ENCODE peak calls at places on chromosomes 4 and X, in seven cellular contexts. P is SW480; O is NCI-H748 treated with DMSO at 0.1 percent for 48 hours; Y is adipocyte; T is spleen; I is hypothalamus; C is activated CD8-positive, alpha-beta T cell treated with anti-CD3 and anti-CD28 coated beads, Interleukin-2, amount 10 ng/mL, durations not matched to agents 7 days and 5 days. S is an unnamed sample.

GRCh38 chr4:73859614-73860088 is 6.6 kb downstream of the PF4V1 start:
- DNase-seq in C (no peak), T (no peak), P (no peak), Y (peak), I (no peak), O (no peak), S (no peak)

GRCh38 chr4:93147524-93148212 is 680.9 kb upstream of the ATOH1 start:
- DNase-seq in T (no peak), Y (no peak), I (no peak), C (no peak), O (peak), P (no peak), S (no peak)

GRCh38 chrX:37672563-37672962 is 13.0 kb upstream of the XK start:
- DNase-seq in O (no peak), Y (no peak), T (no peak), C (no peak), P (no peak), I (no peak), S (no peak)

GRCh38 chrX:129360175-129360574 is 163.1 kb downstream of the SMARCA1 start:
- DNase-seq in I (no peak), Y (peak), T (no peak), C (peak), O (peak), P (peak), S (peak)

GRCh38 chr4:6023766-6024165 is 5.5 kb upstream of the C4orf50 start:
- DNase-seq in I (no peak), C (no peak), P (no peak), O (no peak), Y (no peak), T (no peak), S (no peak)

GRCh38 chr4:10346023-10346422 is 111.2 kb downstream of the ZNF518B start:
- DNase-seq in I (no peak), O (no peak), P (no peak), C (no peak), T (no peak), Y (no peak), S (no peak)

GRCh38 chrX:66074920-66075879 is 35.3 kb upstream of the VSIG4 start:
- DNase-seq in P (no peak), C (peak), Y (no peak), T (peak), O (no peak), I (no peak), S (no peak)

GRCh38 chr4:931194-931959 is 739 bp downstream of the GAK start:
- DNase-seq in P (peak), T (no peak), O (no peak), C (peak), I (no peak), Y (peak), S (no peak)

GRCh38 chr4:40264497-40264896 is 67.7 kb downstream of the RHOH start:
- DNase-seq in C (no peak), Y (peak), O (no peak), P (no peak), I (no peak), T (no peak), S (no peak)

GRCh38 chr4:48653217-48654014 is 126.7 kb downstream of the FRYL start:
- DNase-seq in T (no peak), P (no peak), O (no peak), Y (peak), I (peak), C (no peak), S (peak)

GRCh38 chrX:139206914-139207313 is 323.6 kb upstream of the F9 start:
- DNase-seq in T (no peak), C (no peak), I (no peak), P (no peak), O (no peak), Y (no peak), S (no peak)

GRCh38 chr4:41177016-41177415 is 37.3 kb downstream of the APBB2 start:
- DNase-seq in P (no peak), T (no peak), I (no peak), C (no peak), Y (peak), O (no peak), S (no peak)

GRCh38 chrX:74492720-74493201 is 71.5 kb downstream of the SLC16A2 start:
- DNase-seq in I (no peak), P (no peak), T (no peak), C (peak), O (peak), Y (no peak), S (no peak)

GRCh38 chr4:107512549-107512948 is 207.5 kb downstream of the PAPSS1 start:
- DNase-seq in P (no peak), C (no peak), I (no peak), Y (peak), O (no peak), T (no peak), S (no peak)

GRCh38 chrX:39689374-39690104 is 408.2 kb downstream of the BCOR start:
- DNase-seq in C (no peak), I (no peak), T (no peak), P (no peak), O (no peak), Y (no peak), S (no peak)

GRCh38 chr4:186805020-186805820 is 81.6 kb upstream of the FAT1 start:
- DNase-seq in O (no peak), T (no peak), C (no peak), P (no peak), Y (no peak), I (no peak), S (no peak)

GRCh38 chrX:132395059-132395458 is 93.8 kb downstream of the MBNL3 start:
- DNase-seq in Y (no peak), T (no peak), P (no peak), I (no peak), C (no peak), O (no peak), S (no peak)